ENCODE peak calls at places on chromosomes 4 and X, in six cellular contexts. V is HCT116, B is HepG2, D is H1, L is SK-N-SH, O is K562. T is an unnamed sample.
A peak's percentile ranks its signal among the peaks of the same experiment; 100 is the strongest.

GRCh38 chrX:50168305-50168704 is 32.5 kb downstream of the AKAP4 start:
- DNase-seq in L (no peak), O (no peak), D (no peak), B (no peak), V (no peak), T (no peak)

GRCh38 chrX:9912341-9912740 is 54.8 kb upstream of the CLDN34 start:
- DNase-seq in D (peak; percentile 49), V (no peak), L (peak; percentile 64), B (no peak), O (no peak), T (no peak)

GRCh38 chr4:163269156-163269555 is 63.2 kb downstream of the NPY1R start:
- DNase-seq in D (no peak), B (no peak), L (no peak), O (peak; percentile 26), V (no peak), T (no peak)

GRCh38 chrX:133838761-133839676 is 146.4 kb downstream of the GPC3 start:
- DNase-seq in V (peak; percentile 3), D (peak; percentile 66), B (no peak), L (peak; percentile 50), O (peak; percentile 42), T (peak; percentile 23)

GRCh38 chr4:107548211-107548905 is 171.7 kb downstream of the PAPSS1 start:
- DNase-seq in L (no peak), B (no peak), D (no peak), O (no peak), V (no peak), T (no peak)

GRCh38 chr4:120064887-120065286 is 1.8 kb downstream of the MAD2L1 start:
- DNase-seq in V (no peak), B (no peak), O (no peak), D (no peak), L (no peak), T (no peak)

GRCh38 chrX:3548743-3549441 is 164.6 kb downstream of the PRKX start:
- DNase-seq in V (peak; percentile 7), L (peak; percentile 14), O (no peak), D (no peak), B (peak; percentile 0), T (peak; percentile 59)

GRCh38 chr4:95293014-95293413 is 255.8 kb downstream of the UNC5C start:
- DNase-seq in D (no peak), V (no peak), O (no peak), L (no peak), B (no peak), T (no peak)

GRCh38 chr4:163167333-163167626 is 590 bp upstream of the NAF1 start:
- DNase-seq in L (peak; percentile 18), V (no peak), D (no peak), B (no peak), O (no peak), T (no peak)

GRCh38 chr4:170109586-170110289 is 20.0 kb upstream of the AADAT start:
- DNase-seq in B (no peak), L (no peak), D (no peak), V (no peak), O (no peak), T (no peak)

GRCh38 chr4:121698119-121698732 is 1.4 kb upstream of the ANXA5 start:
- DNase-seq in L (no peak), B (no peak), D (no peak), O (no peak), V (no peak), T (no peak)

GRCh38 chr4:185359767-185360446 is 35.8 kb downstream of the LRP2BP start:
- DNase-seq in B (no peak), O (peak; percentile 39), D (no peak), V (no peak), L (peak; percentile 42), T (no peak)

GRCh38 chrX:41906515-41907165 is 16.7 kb downstream of the CASK start:
- DNase-seq in V (peak; percentile 52), B (no peak), O (no peak), D (no peak), L (no peak), T (no peak)

GRCh38 chr4:142696334-142697122 is 149.6 kb downstream of the INPP4B start:
- DNase-seq in O (no peak), B (no peak), V (no peak), D (no peak), L (no peak), T (no peak)

GRCh38 chr4:11597506-11597905 is 168.8 kb upstream of the HS3ST1 start:
- DNase-seq in B (no peak), L (no peak), V (no peak), O (no peak), D (no peak), T (no peak)

GRCh38 chr4:46839128-46839527 is 69.9 kb downstream of the COX7B2 start:
- DNase-seq in D (no peak), O (no peak), V (no peak), B (no peak), L (no peak), T (no peak)

GRCh38 chr4:95124906-95125504 is 367.2 kb downstream of the BMPR1B start:
- DNase-seq in B (peak; percentile 8), D (no peak), O (no peak), L (peak; percentile 36), V (peak; percentile 56), T (peak; percentile 31)

GRCh38 chrX:78514852-78515251 is 144.3 kb downstream of the RTL3 start:
- DNase-seq in L (no peak), D (peak; percentile 52), B (no peak), O (no peak), V (no peak), T (peak; percentile 18)

GRCh38 chr4:579543-580175 is 3.6 kb upstream of the TMEM271 start:
- DNase-seq in V (no peak), L (no peak), O (no peak), B (no peak), D (no peak), T (no peak)

GRCh38 chr4:8315343-8316250 is 46.0 kb downstream of the HTRA3 start:
- DNase-seq in V (peak; percentile 13), L (peak; percentile 64), D (peak; percentile 58), O (no peak), B (peak; percentile 62), T (peak; percentile 30)

DNA sequence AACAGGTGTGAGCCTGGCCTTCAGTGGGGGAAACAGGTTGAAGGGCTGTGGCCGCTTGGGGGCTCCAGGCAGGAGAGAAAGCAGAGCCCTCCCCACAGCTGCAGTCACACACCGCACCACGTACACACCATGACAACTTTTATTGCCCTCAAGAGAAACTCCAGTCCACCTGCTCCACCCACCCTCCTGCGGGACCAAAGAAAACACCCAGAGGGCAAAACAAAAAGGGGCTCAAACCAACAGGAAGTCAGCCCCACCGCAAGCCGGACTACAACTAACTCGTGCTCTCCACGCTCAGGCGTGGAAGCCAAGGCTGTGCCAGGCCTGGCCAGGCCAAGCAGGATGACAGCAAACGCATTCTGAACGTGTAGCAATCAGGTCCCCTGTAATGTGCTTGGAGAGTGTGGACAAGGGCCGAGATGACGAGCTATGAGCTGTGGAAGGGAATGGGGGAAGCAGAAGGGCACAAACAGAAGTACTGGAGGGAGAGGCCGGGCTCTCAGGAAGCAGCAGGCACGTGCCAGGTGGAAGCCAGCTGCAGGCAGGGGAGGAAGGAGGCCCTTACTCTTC is 12.7 kb downstream of the SLC6A8 start:
- DNase-seq in O (no peak), D (no peak), B (no peak), V (no peak), L (no peak), T (no peak)
- TF ChIP-seq JUND in O (no peak), D (no peak), B (no peak), V (no peak), L (no peak), T (no peak)

GRCh38 chrX:285076-285677 is 4.0 kb downstream of the PLCXD1 start:
- DNase-seq in B (no peak), D (no peak), V (no peak), O (no peak), L (no peak), T (no peak)

GRCh38 chrX:276588-277171 is 4.5 kb upstream of the PLCXD1 start:
- DNase-seq in O (peak; percentile 46), V (no peak), D (no peak), B (no peak), L (peak; percentile 62), T (peak; percentile 80)

GRCh38 chrX:275967-276587 is 5.1 kb upstream of the PLCXD1 start:
- DNase-seq in B (peak; percentile 73), O (peak; percentile 79), V (peak; percentile 37), D (peak; percentile 87), L (peak; percentile 86), T (peak; percentile 89)

GRCh38 chrX:283115-283845 is 2.1 kb downstream of the PLCXD1 start:
- DNase-seq in V (peak; percentile 60), L (peak; percentile 95), D (peak; percentile 90), B (no peak), O (peak; percentile 77), T (peak; percentile 83)

GRCh38 chrX:281166-281999 is at the start of gene PLCXD1:
- DNase-seq in V (no peak), L (peak; percentile 84), D (peak; percentile 80), O (peak; percentile 64), B (peak; percentile 85), T (no peak)
- TF ChIP-seq JUND in V (no peak), L (no peak), D (no peak), O (no peak), B (no peak), T (no peak)

GRCh38 chr4:89837385-89837995 is 529 bp upstream of the SNCA start:
- DNase-seq in L (peak; percentile 54), D (no peak), B (no peak), V (no peak), O (peak; percentile 6), T (no peak)
- TF ChIP-seq JUND in L (no peak), D (no peak), B (no peak), V (no peak), O (no peak), T (no peak)

DNA sequence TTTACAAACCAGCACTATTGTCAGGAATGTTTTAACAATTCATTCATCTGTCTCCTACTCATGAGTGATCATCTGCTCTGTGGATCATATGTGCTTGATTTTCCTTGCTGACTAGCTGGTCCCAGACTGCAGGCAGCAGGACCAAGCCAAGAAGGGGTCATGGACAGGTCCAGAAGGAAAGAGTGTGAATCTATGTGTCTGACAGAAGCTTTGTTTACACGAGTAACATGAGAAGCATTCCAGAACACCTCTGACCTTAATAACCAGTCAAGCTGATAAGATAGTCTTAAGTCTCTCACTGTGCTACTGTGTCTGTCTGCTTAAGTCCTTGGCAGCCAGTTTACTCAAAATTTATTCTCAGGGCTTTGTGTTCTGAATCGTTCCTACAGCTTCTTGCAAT is 39.0 kb downstream of the GUCY1A1 start:
- DNase-seq in V (no peak), L (no peak), D (no peak), B (peak; percentile 4), O (no peak), T (no peak)
- TF ChIP-seq JUND in V (no peak), L (no peak), D (no peak), B (no peak), O (no peak), T (no peak)

T was measured in T47D.